ENCODE peak calls at places on chromosomes 5 and 9, in nine cellular contexts. Y is GM12878, R is ovary, U is IMR-90, L is transverse colon, K is suprapubic skin, J is A549, E is esophagus muscularis mucosa, O is spleen. N is an unnamed sample.

GRCh38 chr9:16039103-16039987 is 486.5 kb downstream of the CCDC171 start:
- DNase-seq in Y (no peak), R (peak), U (peak), L (peak), K (no peak), J (no peak), E (no peak), O (no peak), N (no peak)

GRCh38 chr9:94005272-94005901 is 50.2 kb upstream of the BARX1 start:
- DNase-seq in Y (no peak), R (no peak), U (peak), L (peak), K (no peak), J (no peak), E (peak), O (no peak), N (no peak)

GRCh38 chr9:98391884-98392283 is 136.4 kb upstream of the TBC1D2 start:
- DNase-seq in Y (no peak), R (no peak), U (no peak), L (no peak), K (no peak), J (no peak), E (no peak), O (no peak), N (no peak)

GRCh38 chr9:127689332-127690000 is 17.3 kb upstream of the CFAP157 start:
- DNase-seq in Y (no peak), R (no peak), U (no peak), L (no peak), K (no peak), J (no peak), E (no peak), O (no peak), N (no peak)

GRCh38 chr5:150339165-150339564 is 18.3 kb upstream of the TCOF1 start:
- DNase-seq in Y (no peak), R (no peak), U (no peak), L (no peak), K (no peak), J (no peak), E (no peak), O (no peak), N (no peak)

GRCh38 chr5:113343343-113343742 is 91.4 kb downstream of the TSSK1B start:
- DNase-seq in Y (no peak), R (no peak), U (peak), L (no peak), K (no peak), J (no peak), E (no peak), O (no peak), N (no peak)

GRCh38 chr9:113454914-113455761 is 8.4 kb upstream of the RGS3 start:
- DNase-seq in Y (no peak), R (peak), U (peak), L (no peak), K (no peak), J (no peak), E (peak), O (no peak), N (no peak)

GRCh38 chr9:77601476-77602056 is 46.6 kb downstream of the GNA14 start:
- DNase-seq in Y (no peak), R (no peak), U (no peak), L (no peak), K (no peak), J (no peak), E (peak), O (no peak), N (no peak)

GRCh38 chr5:138138949-138139775 is at the start of gene NME5:
- DNase-seq in Y (peak), R (peak), U (peak), L (peak), K (no peak), J (no peak), E (no peak), O (peak), N (no peak)

GRCh38 chr9:88998911-88999310 is 7.6 kb downstream of the S1PR3 start:
- DNase-seq in Y (no peak), R (peak), U (no peak), L (no peak), K (no peak), J (no peak), E (no peak), O (peak), N (no peak)

GRCh38 chr5:104947061-104947460 is 1384.5 kb upstream of the NUDT12 start:
- DNase-seq in Y (no peak), R (no peak), U (no peak), L (no peak), K (no peak), J (no peak), E (no peak), O (no peak), N (no peak)

GRCh38 chr9:128724744-128725211 is 851 bp upstream of the ZDHHC12 start:
- DNase-seq in Y (peak), R (peak), U (peak), L (peak), K (peak), J (peak), E (no peak), O (peak), N (peak)
- TF ChIP-seq CTCF in Y (peak), R (no peak), U (no peak), L (no peak), K (no peak), J (no peak), E (no peak), O (no peak), N (no peak)

GRCh38 chr9:2718698-2719033 is 1.4 kb downstream of the KCNV2 start:
- DNase-seq in Y (no peak), R (no peak), U (no peak), L (no peak), K (no peak), J (no peak), E (no peak), O (no peak), N (no peak)
- H3K4me3 ChIP-seq in Y (no peak), R (no peak), U (no peak), L (no peak), K (no peak), J (no peak), E (no peak), O (no peak), N (no peak)

GRCh38 chr9:68739631-68740174 is 34.7 kb downstream of the PIP5K1B start:
- DNase-seq in Y (no peak), R (no peak), U (no peak), L (peak), K (no peak), J (no peak), E (no peak), O (no peak), N (no peak)

GRCh38 chr9:68738346-68738745 is 33.3 kb downstream of the PIP5K1B start:
- DNase-seq in Y (no peak), R (no peak), U (no peak), L (no peak), K (no peak), J (no peak), E (no peak), O (no peak), N (no peak)

GRCh38 chr9:68741751-68742730 is 37.0 kb downstream of the PIP5K1B start:
- DNase-seq in Y (no peak), R (no peak), U (no peak), L (no peak), K (no peak), J (no peak), E (no peak), O (no peak), N (no peak)

GRCh38 chr9:68741234-68741633 is 36.2 kb downstream of the PIP5K1B start:
- DNase-seq in Y (no peak), R (no peak), U (no peak), L (no peak), K (no peak), J (no peak), E (no peak), O (no peak), N (no peak)

DNA sequence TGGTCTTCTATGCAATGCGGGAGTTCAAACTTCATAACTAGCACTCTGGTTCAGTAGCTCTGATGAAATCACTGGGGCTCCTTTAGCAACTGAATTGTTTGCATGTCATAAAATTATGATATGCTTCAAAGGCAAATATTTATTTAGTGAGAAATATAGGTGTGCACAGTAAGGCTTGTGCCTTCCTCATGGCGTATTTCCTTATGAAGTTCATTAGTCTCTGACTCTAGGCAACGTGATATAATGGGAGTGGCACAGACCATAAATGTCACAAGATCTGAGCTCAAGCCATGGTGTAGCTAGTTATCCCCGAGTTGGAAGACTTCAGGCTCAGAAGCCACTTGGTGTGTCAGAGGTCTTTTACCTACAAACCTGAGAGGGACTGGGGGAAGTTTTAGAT is 35.5 kb downstream of the PIP5K1B start:
- DNase-seq in Y (no peak), R (no peak), U (no peak), L (peak), K (no peak), J (no peak), E (no peak), O (no peak), N (no peak)
- TF ChIP-seq POLR2A in Y (no peak), R (no peak), U (no peak), L (peak), K (no peak), J (no peak), E (no peak), O (no peak), N (no peak)

DNA sequence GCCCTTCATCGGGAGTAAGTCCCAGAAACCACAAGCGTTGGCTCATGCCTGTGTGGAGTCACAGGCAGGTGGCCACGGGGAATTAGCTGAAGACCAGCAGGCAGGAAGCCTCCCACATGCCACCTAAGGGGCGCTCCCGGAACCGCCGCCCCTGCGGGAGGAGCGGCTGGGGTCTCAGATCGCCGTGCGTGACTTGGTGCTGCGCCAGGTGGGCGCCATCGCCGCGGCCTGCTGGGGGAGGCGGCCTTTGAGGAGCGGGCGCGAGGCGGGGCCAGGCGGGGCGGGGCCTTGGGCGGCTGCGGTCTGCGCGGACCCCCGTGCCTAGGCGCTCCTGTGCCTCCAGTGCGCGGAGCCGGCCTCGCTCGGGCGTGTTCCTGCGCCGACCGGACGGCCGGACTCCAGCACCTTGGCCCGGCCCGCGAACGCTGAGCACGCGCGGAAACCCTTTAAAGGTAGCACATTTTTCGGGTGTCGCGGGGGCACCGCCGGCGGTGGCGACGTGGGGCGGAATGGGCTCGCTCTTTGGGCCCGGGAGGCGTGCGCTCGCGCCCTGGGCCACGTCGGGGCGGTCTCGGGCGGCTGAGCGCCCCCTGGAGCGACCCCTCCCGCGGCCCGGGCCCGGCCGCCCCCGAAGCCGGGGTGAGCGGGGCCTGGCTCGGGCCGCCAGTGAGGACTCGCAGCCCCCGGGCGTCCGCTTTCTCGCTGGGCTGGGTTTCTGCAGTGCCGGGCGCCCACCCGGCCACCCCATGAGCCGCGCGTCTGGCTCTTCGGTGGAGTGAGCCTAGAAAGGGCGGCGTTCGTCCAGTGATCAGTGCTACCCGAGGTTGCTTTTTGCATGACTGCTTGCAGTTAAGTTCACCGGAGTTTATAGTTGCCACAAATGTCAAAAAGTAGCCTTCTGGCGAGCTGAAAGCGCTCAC is 24.5 kb downstream of the LECT2 start:
- DNase-seq in Y (no peak), R (no peak), U (no peak), L (no peak), K (no peak), J (peak), E (no peak), O (no peak), N (no peak)
- TF ChIP-seq CTCF in Y (no peak), R (no peak), U (no peak), L (no peak), K (no peak), J (no peak), E (no peak), O (no peak), N (no peak)

GRCh38 chr5:149129181-149129580 is 12.1 kb upstream of the ABLIM3 start:
- DNase-seq in Y (no peak), R (no peak), U (peak), L (no peak), K (no peak), J (no peak), E (no peak), O (no peak), N (no peak)
- H3K4me3 ChIP-seq in Y (no peak), R (no peak), U (no peak), L (no peak), K (no peak), J (no peak), E (no peak), O (no peak), N (no peak)

DNA sequence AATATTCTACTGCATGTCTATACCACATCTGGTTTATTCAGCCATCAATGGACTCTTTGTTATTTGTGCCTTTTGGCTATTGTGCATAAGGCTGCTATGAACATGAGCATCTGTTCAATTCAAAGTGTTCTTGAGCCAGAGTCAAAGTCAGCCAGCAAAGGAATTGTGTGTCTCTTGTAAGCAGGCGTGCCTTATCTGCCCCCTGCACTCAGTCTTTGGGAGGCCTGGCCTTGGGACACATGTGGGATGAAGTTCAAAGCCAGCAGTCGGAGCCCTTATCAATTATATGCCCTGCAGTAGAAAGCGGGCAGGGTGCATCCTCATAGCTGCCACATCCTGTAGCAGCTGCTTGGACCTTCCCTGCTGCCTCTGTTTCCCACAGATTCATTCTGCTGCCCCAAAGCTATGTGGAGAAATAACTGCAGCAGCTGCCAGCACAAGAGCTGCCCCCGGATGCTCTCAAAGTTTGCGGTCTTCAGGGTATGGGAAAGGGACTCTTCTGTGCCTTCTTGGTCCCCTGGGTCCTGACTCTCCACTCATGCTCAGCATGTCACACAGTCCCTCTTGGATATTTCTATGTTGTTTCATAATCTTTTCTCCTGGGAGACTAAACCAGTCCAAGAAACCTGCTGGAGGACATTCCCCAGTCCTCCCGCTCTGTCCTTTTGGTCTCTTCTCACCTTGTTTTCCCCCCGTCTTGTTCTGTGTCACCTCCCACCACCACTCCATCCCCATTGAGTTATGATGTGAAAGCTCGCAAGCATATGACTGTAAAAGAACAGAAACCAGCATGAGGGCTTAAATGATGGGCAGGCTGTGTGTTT is 35.9 kb downstream of the STOM start:
- DNase-seq in Y (no peak), R (no peak), U (no peak), L (no peak), K (no peak), J (no peak), E (no peak), O (no peak), N (no peak)
- TF ChIP-seq POLR2A in Y (no peak), R (no peak), U (no peak), L (no peak), K (no peak), J (no peak), E (no peak), O (no peak), N (no peak)

GRCh38 chr5:157379983-157380382 is 80.0 kb upstream of the NIPAL4 start:
- DNase-seq in Y (no peak), R (no peak), U (no peak), L (no peak), K (no peak), J (no peak), E (peak), O (no peak), N (no peak)

GRCh38 chr5:157381746-157382145 is 78.3 kb upstream of the NIPAL4 start:
- DNase-seq in Y (no peak), R (no peak), U (no peak), L (no peak), K (no peak), J (no peak), E (peak), O (no peak), N (no peak)

GRCh38 chr5:157383151-157383810 is 76.7 kb upstream of the NIPAL4 start:
- DNase-seq in Y (no peak), R (no peak), U (peak), L (no peak), K (no peak), J (no peak), E (peak), O (no peak), N (no peak)

GRCh38 chr5:157378509-157378908 is 81.5 kb upstream of the NIPAL4 start:
- DNase-seq in Y (no peak), R (no peak), U (no peak), L (no peak), K (no peak), J (no peak), E (no peak), O (no peak), N (no peak)
- TF ChIP-seq CTCF in Y (no peak), R (no peak), U (no peak), L (no peak), K (no peak), J (no peak), E (no peak), O (no peak), N (no peak)